ENCODE peak calls at places on chromosomes 1 and 21, in eight cellular contexts. One of them, this sample, is unnamed.
A peak's percentile ranks its signal among the peaks of the same experiment; 100 is the strongest.

GRCh38 chr1:29441916-29442668 is 205.8 kb downstream of the PTPRU start:
- DNase-seq in astrocyte: no peak
- DNase-seq in CD4-positive, alpha-beta T cell: no peak
- DNase-seq in cardiac muscle cell: no peak
- DNase-seq in tibial nerve: no peak
- DNase-seq in colonic mucosa: no peak
- DNase-seq in heart left ventricle: no peak
- DNase-seq in upper lobe of right lung: peak; percentile 30
- DNase-seq in this sample: no peak

GRCh38 chr1:161792740-161793139 is 26.6 kb downstream of the ATF6 start:
- DNase-seq in upper lobe of right lung: no peak
- DNase-seq in colonic mucosa: no peak
- DNase-seq in CD4-positive, alpha-beta T cell: no peak
- DNase-seq in cardiac muscle cell: peak; percentile 78
- DNase-seq in tibial nerve: peak; percentile 68
- DNase-seq in astrocyte: peak; percentile 83
- DNase-seq in heart left ventricle: no peak
- DNase-seq in this sample: no peak

GRCh38 chr21:37711294-37711844 is 204.9 kb downstream of the KCNJ6 start:
- DNase-seq in tibial nerve: no peak
- DNase-seq in colonic mucosa: no peak
- DNase-seq in upper lobe of right lung: no peak
- DNase-seq in CD4-positive, alpha-beta T cell: no peak
- DNase-seq in astrocyte: no peak
- DNase-seq in cardiac muscle cell: no peak
- DNase-seq in heart left ventricle: no peak
- DNase-seq in this sample: no peak

GRCh38 chr1:181064030-181064594 is 24.4 kb upstream of the IER5 start:
- DNase-seq in cardiac muscle cell: no peak
- DNase-seq in heart left ventricle: no peak
- DNase-seq in colonic mucosa: no peak
- DNase-seq in upper lobe of right lung: no peak
- DNase-seq in astrocyte: no peak
- DNase-seq in CD4-positive, alpha-beta T cell: no peak
- DNase-seq in tibial nerve: no peak
- DNase-seq in this sample: no peak

GRCh38 chr1:40210514-40211204 is 37.1 kb upstream of the TMCO2 start:
- DNase-seq in upper lobe of right lung: no peak
- DNase-seq in astrocyte: no peak
- DNase-seq in CD4-positive, alpha-beta T cell: no peak
- DNase-seq in heart left ventricle: no peak
- DNase-seq in cardiac muscle cell: no peak
- DNase-seq in tibial nerve: no peak
- DNase-seq in colonic mucosa: no peak
- DNase-seq in this sample: no peak

GRCh38 chr1:101101362-101101761 is 75.8 kb upstream of the DPH5 start:
- DNase-seq in colonic mucosa: no peak
- DNase-seq in heart left ventricle: no peak
- DNase-seq in astrocyte: peak; percentile 14
- DNase-seq in cardiac muscle cell: peak; percentile 43
- DNase-seq in CD4-positive, alpha-beta T cell: no peak
- DNase-seq in upper lobe of right lung: no peak
- DNase-seq in tibial nerve: no peak
- DNase-seq in this sample: no peak

GRCh38 chr1:63774617-63775417 is 1.0 kb downstream of the ROR1 start:
- DNase-seq in heart left ventricle: peak; percentile 53
- DNase-seq in tibial nerve: peak; percentile 30
- DNase-seq in astrocyte: peak; percentile 46
- DNase-seq in colonic mucosa: peak; percentile 65
- DNase-seq in upper lobe of right lung: peak; percentile 79
- DNase-seq in CD4-positive, alpha-beta T cell: no peak
- DNase-seq in cardiac muscle cell: peak; percentile 51
- DNase-seq in this sample: peak; percentile 43

GRCh38 chr21:24045775-24046215 is 1561.5 kb downstream of the MRPL39 start:
- DNase-seq in colonic mucosa: peak; percentile 27
- DNase-seq in CD4-positive, alpha-beta T cell: no peak
- DNase-seq in cardiac muscle cell: peak; percentile 89
- DNase-seq in heart left ventricle: peak; percentile 69
- DNase-seq in astrocyte: peak; percentile 93
- DNase-seq in tibial nerve: peak; percentile 68
- DNase-seq in upper lobe of right lung: no peak
- DNase-seq in this sample: peak; percentile 66

DNA sequence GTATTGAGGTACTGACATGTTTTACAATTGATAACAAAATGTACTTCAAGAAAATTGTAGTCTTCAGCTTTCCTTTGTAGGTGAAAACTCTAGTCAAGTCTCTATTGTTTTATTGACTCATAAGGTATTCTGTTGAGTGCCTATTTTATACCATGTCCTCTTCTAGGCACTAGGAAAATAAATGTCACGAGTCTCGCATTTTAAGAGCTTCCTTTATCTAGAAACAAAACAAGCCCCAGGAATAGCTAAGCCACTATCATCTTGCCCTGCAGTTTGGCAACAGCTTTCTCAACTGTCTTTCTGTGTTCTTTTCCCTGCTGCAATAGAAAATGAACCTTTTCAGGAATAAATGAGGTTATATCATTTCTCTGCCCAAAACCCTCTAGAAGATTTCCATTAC is 288.5 kb upstream of the NEGR1 start:
- DNase-seq in astrocyte: no peak
- DNase-seq in CD4-positive, alpha-beta T cell: no peak
- DNase-seq in upper lobe of right lung: no peak
- DNase-seq in tibial nerve: no peak
- DNase-seq in heart left ventricle: no peak
- DNase-seq in cardiac muscle cell: no peak
- DNase-seq in colonic mucosa: no peak
- DNase-seq in this sample: no peak
- H3K27me3 ChIP-seq in astrocyte: no peaks in the 10 kb centered on the region
- H3K27me3 ChIP-seq in CD4-positive, alpha-beta T cell: no peaks in the 10 kb centered on the region
- H3K27me3 ChIP-seq in upper lobe of right lung: no peaks in the 10 kb centered on the region
- H3K27me3 ChIP-seq in tibial nerve: no peaks in the 10 kb centered on the region
- H3K27me3 ChIP-seq in heart left ventricle: no peaks in the 10 kb centered on the region
- H3K27me3 ChIP-seq in cardiac muscle cell: no peaks in the 10 kb centered on the region
- H3K27me3 ChIP-seq in colonic mucosa: no peaks in the 10 kb centered on the region
- H3K27me3 ChIP-seq in this sample: no peaks in the 10 kb centered on the region

DNA sequence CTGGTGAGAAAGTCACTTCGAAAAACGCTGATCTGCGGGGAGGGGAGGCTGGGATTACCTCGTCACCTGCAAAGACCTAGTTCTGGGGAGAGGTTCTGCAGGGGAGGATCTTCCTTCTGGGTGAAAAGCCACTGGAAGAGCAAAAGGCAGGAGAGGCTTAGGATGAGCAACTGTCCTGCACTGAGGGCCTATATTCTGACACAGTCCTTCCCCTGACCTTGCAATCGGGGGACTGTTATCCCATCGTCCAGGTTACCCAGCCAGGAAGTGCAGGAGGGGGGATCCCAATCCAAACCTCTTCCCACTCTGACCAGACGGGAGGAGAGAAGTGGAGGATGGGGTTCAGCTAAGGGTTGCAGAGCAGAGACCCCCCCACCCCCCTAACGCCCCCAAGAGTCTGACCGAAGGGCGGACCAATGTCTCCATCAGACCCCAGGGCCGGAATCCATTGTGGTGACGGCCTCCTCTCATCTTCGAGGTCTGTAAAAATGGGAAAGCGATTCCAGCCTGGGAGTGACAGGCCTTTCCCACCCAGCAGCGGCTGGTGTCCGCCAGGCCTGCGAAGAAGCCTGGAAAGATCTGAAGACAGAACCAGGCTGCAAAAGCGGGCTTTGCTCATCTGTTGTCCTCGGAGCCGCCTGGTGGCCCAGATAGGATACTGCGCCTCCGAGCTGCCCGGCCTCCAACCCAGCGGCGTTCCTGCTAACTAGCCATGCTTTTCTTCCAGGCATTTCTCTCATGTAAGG is 1.6 kb upstream of the DHRS3 start:
- DNase-seq in CD4-positive, alpha-beta T cell: peak; percentile 80
- DNase-seq in heart left ventricle: peak; percentile 89
- DNase-seq in upper lobe of right lung: peak; percentile 90
- DNase-seq in tibial nerve: peak; percentile 93
- DNase-seq in colonic mucosa: peak; percentile 91
- DNase-seq in cardiac muscle cell: peak; percentile 93
- DNase-seq in astrocyte: peak; percentile 69
- DNase-seq in this sample: peak; percentile 88
- TF ChIP-seq CTCF in CD4-positive, alpha-beta T cell: peak; percentile 98
- TF ChIP-seq CTCF in heart left ventricle: peak; percentile 98
- TF ChIP-seq CTCF in upper lobe of right lung: peak; percentile 98
- TF ChIP-seq CTCF in tibial nerve: peak; percentile 95
- TF ChIP-seq CTCF in colonic mucosa: peak; percentile 98
- TF ChIP-seq CTCF in cardiac muscle cell: peak; percentile 96
- TF ChIP-seq CTCF in astrocyte: peak; percentile 96
- TF ChIP-seq CTCF in this sample: peak; percentile 97

GRCh38 chr1:228964178-228964819 is 229.0 kb downstream of the RHOU start:
- DNase-seq in astrocyte: peak; percentile 91
- DNase-seq in colonic mucosa: no peak
- DNase-seq in heart left ventricle: peak; percentile 47
- DNase-seq in tibial nerve: peak; percentile 62
- DNase-seq in CD4-positive, alpha-beta T cell: no peak
- DNase-seq in upper lobe of right lung: no peak
- DNase-seq in cardiac muscle cell: peak; percentile 95
- DNase-seq in this sample: peak; percentile 57
- H3K27ac ChIP-seq in astrocyte: peak overlapping the region; percentile 61
- H3K27ac ChIP-seq in colonic mucosa: peak overlapping the region; percentile 36
- H3K27ac ChIP-seq in heart left ventricle: peak overlapping the region; percentile 12
- H3K27ac ChIP-seq in tibial nerve: peak overlapping the region; percentile 63
- H3K27ac ChIP-seq in CD4-positive, alpha-beta T cell: no peak overlapping the region
- H3K27ac ChIP-seq in upper lobe of right lung: peak overlapping the region; percentile 66
- H3K27ac ChIP-seq in cardiac muscle cell: peak overlapping the region; percentile 49
- H3K27ac ChIP-seq in this sample: peak overlapping the region; percentile 83

DNA sequence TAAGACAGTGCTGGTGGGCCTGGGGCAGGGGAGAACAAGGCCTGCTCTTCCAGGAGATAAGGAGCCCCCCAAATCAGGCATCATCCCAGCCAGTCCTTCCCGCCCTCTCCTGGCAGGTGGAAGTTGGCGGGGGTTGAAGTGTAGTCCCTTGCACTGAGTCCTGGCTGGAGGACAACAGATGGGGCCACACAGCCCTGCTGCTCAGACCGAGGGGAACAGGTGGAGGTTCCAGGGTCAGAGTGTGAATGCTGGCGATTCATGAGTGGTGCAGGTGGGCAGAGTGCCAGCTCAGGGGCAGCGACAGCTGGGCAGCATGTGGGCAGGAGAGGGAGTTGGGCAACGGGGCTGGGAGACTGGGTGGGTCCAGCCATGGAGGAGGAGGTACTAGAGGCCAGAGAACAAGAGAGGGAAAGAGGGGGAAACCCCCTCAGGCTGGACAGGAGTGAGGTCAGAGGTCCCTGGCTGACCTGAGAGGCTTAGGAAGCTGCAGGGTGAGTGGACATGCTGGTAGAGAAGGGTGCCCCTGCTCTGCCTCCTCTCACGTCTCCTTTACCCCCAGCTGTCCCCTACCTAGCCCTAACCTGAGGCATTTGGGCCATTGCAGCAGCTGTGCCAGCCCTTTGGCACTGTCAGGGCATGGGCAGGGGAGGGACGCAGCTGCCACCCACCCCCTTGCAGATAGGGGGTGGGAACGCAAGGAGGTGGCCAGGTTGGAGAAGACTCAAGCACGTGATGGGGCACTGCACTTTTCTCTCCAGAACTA is 11.3 kb upstream of the ADORA1 start:
- DNase-seq in cardiac muscle cell: no peak
- DNase-seq in astrocyte: no peak
- DNase-seq in upper lobe of right lung: no peak
- DNase-seq in colonic mucosa: no peak
- DNase-seq in tibial nerve: no peak
- DNase-seq in heart left ventricle: no peak
- DNase-seq in CD4-positive, alpha-beta T cell: no peak
- DNase-seq in this sample: no peak
- H3K27me3 ChIP-seq in cardiac muscle cell: peaks cover 25% of the 10 kb centered on the region
- H3K27me3 ChIP-seq in astrocyte: peaks cover 52% of the 10 kb centered on the region
- H3K27me3 ChIP-seq in upper lobe of right lung: peaks cover 48% of the 10 kb centered on the region
- H3K27me3 ChIP-seq in colonic mucosa: no peaks in the 10 kb centered on the region
- H3K27me3 ChIP-seq in tibial nerve: no peaks in the 10 kb centered on the region
- H3K27me3 ChIP-seq in heart left ventricle: no peaks in the 10 kb centered on the region
- H3K27me3 ChIP-seq in CD4-positive, alpha-beta T cell: peaks cover 36% of the 10 kb centered on the region
- H3K27me3 ChIP-seq in this sample: peaks cover 52% of the 10 kb centered on the region

DNA sequence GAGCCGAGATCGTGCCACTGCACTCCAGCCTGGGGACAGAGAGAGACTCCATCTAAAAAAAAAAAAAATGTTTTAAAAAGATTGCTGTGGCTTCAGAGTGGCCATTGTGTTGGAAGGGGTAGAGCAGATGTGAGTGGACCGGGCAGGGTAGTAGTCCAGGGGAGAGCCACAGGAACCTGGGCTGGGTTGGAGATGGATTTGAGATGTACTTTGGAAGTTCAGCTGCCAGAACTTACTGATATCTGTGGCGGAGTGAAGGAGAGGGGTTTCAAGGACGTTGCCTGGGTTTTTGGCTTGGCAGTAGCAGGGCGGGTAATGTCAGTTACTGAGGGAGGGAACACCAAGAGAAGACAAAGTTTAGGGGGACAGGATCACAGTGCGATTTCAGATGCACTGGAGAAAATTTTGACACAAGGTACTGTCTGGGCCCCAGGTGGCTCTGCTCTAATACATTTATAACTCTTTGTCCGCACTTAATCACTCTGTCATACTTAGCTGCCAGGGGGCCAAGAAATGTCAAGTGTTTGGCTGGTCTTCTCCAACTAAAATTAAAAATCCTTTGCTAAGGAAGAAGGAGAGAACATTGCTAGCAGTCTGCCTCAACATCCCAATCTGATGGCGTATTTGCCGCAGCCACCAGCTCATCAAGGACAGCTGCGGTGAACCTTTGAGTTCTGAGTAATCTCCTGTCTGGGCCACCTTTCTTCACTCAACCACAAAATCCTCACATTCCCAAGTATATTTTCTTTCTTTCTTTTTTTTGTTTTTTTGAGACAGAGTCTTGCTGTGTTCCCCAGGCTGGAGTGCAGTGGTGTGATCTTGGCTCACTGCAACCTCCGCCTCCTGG is 9.6 kb downstream of the EPHX1 start:
- DNase-seq in CD4-positive, alpha-beta T cell: no peak
- DNase-seq in colonic mucosa: no peak
- DNase-seq in upper lobe of right lung: no peak
- DNase-seq in heart left ventricle: no peak
- DNase-seq in tibial nerve: no peak
- DNase-seq in astrocyte: peak; percentile 38
- DNase-seq in cardiac muscle cell: no peak
- DNase-seq in this sample: no peak
- TF ChIP-seq CTCF in CD4-positive, alpha-beta T cell: no peak
- TF ChIP-seq CTCF in colonic mucosa: no peak
- TF ChIP-seq CTCF in upper lobe of right lung: no peak
- TF ChIP-seq CTCF in heart left ventricle: no peak
- TF ChIP-seq CTCF in tibial nerve: no peak
- TF ChIP-seq CTCF in astrocyte: no peak
- TF ChIP-seq CTCF in cardiac muscle cell: no peak
- TF ChIP-seq CTCF in this sample: no peak

This sample was measured in left ventricle myocardium inferior.